ENCODE peak calls at places on chromosomes 7 and 10, in six cellular contexts. X, M, C, T, Z and H are unnamed samples.

GRCh38 chr10:120794390-120794789 is 56.8 kb upstream of the WDR11 start:
- DNase-seq in C (no peak), T (no peak), Z (no peak), X (no peak), M (no peak), H (no peak)

GRCh38 chr7:159143780-159144755 is 599 bp downstream of the VIPR2 start:
- DNase-seq in Z (no peak), T (no peak), C (no peak), M (no peak), X (no peak), H (no peak)

GRCh38 chr7:45873355-45873754 is 473 bp upstream of the CCDC201 start:
- DNase-seq in C (no peak), M (no peak), T (no peak), Z (no peak), X (no peak), H (no peak)

GRCh38 chr7:155323001-155323638 is 25.4 kb downstream of the INSIG1 start:
- DNase-seq in Z (no peak), C (no peak), X (peak; percentile 36), T (no peak), M (no peak), H (no peak)

GRCh38 chr7:124688991-124689390 is 76.6 kb downstream of the GPR37 start:
- DNase-seq in T (no peak), M (no peak), X (no peak), Z (no peak), C (no peak), H (no peak)

GRCh38 chr7:27917774-27918314 is 177.9 kb downstream of the TAX1BP1 start:
- DNase-seq in C (peak; percentile 19), Z (peak; percentile 74), M (no peak), X (no peak), T (no peak), H (peak; percentile 69)

GRCh38 chr7:109259151-109259550 is 689.5 kb downstream of the DNAJB9 start:
- DNase-seq in C (no peak), X (peak; percentile 10), M (no peak), T (no peak), Z (no peak), H (no peak)

GRCh38 chr10:82164333-82164732 is 289.3 kb downstream of the NRG3 start:
- DNase-seq in T (no peak), X (no peak), C (no peak), Z (no peak), M (no peak), H (no peak)

GRCh38 chr7:33040803-33041516 is 21.6 kb downstream of the NT5C3A start:
- DNase-seq in C (no peak), Z (peak; percentile 13), T (peak; percentile 89), M (peak; percentile 68), X (peak; percentile 42), H (peak; percentile 68)

GRCh38 chr7:81036871-81037270 is 118.0 kb upstream of the SEMA3C start:
- DNase-seq in X (no peak), T (no peak), C (no peak), Z (no peak), M (no peak), H (no peak)

GRCh38 chr7:26011039-26011696 is 140.8 kb upstream of the NFE2L3 start:
- DNase-seq in C (no peak), Z (no peak), T (peak; percentile 25), M (no peak), X (no peak), H (no peak)

GRCh38 chr10:29130190-29130673 is 158.6 kb upstream of the LYZL1 start:
- DNase-seq in C (peak; percentile 80), X (peak; percentile 1), M (peak; percentile 29), Z (peak; percentile 31), T (no peak), H (peak; percentile 29)

GRCh38 chr10:70656489-70656888 is 15.8 kb upstream of the ADAMTS14 start:
- DNase-seq in C (no peak), T (peak; percentile 56), M (peak; percentile 82), Z (peak; percentile 6), X (peak; percentile 91), H (no peak)

GRCh38 chr10:124949543-124949942 is 7.6 kb downstream of the ZRANB1 start:
- DNase-seq in X (no peak), T (no peak), C (peak; percentile 9), M (no peak), Z (no peak), H (no peak)

GRCh38 chr10:117162093-117163021 is 24.3 kb upstream of the VAX1 start:
- DNase-seq in C (no peak), Z (no peak), X (no peak), T (no peak), M (no peak), H (no peak)

GRCh38 chr7:138891446-138891810 is 89.8 kb downstream of the KIAA1549 start:
- DNase-seq in Z (no peak), M (no peak), C (no peak), X (no peak), T (no peak), H (no peak)

DNA sequence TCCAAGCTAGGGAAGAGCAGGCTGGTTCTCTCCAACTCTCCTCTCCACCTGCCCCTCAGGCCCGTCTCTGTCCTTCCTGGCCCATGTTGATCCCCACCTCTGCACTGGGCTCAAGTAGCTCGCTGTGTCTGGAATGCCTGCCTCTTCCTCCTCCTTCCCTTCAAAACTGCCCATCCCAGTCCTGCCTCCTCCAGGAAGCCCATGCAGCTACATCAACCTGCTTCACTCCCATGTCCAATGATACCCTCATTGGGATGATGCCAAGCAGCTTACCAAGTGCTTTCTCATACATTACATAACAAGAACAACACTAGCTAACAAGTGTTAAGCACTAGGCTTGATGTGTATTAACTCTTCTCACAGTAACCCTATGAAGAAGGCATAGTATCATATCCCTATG is 8.2 kb downstream of the ASB10 start:
- DNase-seq in Z (no peak), C (no peak), T (no peak), X (no peak), M (no peak), H (no peak)
- TF ChIP-seq MYC in Z (no peak), C (no peak), T (no peak), X (no peak), M (no peak), H (no peak)

GRCh38 chr7:41029072-41029492 is 673.8 kb downstream of the INHBA start:
- DNase-seq in Z (no peak), X (no peak), M (peak; percentile 1), T (no peak), C (no peak), H (peak; percentile 62)
- TF ChIP-seq MYC in Z (no peak), X (no peak), M (no peak), T (no peak), C (no peak), H (no peak)

DNA sequence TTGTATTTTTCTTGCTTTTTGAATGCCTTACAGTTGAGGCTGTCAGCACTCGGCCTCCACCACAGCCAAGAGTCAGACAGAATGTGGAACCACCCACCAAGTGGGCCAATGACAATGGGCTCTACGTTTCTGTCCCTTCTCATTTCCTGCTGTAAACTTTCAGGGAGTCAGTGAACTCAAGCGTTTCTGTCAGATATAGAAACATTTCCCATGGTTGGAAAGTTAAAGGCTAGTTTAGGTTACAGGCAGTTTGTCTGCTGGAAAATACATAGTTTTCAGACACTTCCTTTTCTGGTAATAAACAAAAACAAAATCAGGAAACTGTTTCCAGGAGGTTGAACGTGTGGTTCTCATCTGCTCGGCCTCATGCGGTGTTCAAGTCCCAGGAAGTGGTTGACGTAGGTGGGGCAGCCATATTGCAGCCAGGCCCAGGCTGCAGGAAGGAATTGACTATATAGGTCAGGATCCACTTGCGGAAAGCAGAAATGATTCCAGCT is 245.1 kb downstream of the CAMK1D start:
- DNase-seq in X (no peak), C (no peak), T (no peak), Z (no peak), M (no peak), H (no peak)
- TF ChIP-seq MYC in X (no peak), C (no peak), T (no peak), Z (no peak), M (no peak), H (no peak)

GRCh38 chr7:21617916-21618390 is 75.1 kb downstream of the DNAH11 start:
- DNase-seq in C (peak; percentile 79), X (no peak), M (no peak), T (no peak), Z (peak; percentile 30), H (peak; percentile 69)
- TF ChIP-seq MYC in C (no peak), X (no peak), M (no peak), T (no peak), Z (no peak), H (peak; percentile 30)

DNA sequence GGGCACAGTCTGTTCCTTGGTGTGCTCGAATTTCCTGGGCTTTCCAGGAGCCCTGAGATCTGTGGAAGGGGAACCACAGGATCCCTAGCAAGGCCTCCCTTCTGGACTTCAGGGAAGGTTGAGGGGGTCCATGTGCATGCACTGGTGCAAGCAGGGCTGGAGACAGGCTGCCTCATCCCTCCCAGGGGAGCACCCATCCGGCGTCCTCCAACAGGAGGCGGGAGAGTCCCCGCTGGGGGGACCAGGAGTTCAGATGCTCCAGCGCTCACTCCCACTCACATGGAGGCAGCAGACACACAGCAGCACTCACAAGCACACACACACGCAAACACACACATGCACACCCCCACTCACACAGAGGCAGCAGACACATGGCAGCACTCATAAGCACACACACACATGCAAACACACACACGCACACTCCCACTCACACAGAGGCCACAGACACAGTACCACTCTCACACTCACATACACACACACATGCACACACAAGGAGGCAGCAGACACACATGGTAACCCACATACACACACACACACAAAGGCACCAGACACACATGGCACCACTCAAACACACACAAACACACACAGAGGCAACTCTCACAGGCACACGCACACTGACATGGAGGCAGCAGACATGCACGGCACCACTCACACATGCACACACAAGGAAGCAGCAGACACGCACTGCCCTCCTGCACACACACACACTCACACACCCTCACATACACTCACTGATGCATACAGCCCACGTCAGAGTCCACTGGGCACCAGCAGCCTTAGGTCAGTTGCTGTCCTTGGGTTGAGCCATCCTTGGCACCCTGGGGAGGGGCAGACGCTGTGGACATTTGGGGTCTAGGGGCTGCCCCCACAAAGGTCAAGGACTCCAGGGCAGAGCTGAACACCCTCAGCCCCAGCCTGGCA is 247.0 kb upstream of the PPP2R2D start:
- DNase-seq in T (no peak), C (no peak), Z (no peak), M (no peak), X (no peak), H (no peak)
- TF ChIP-seq MYC in T (no peak), C (no peak), Z (no peak), M (no peak), X (no peak), H (no peak)

GRCh38 chr10:127945335-127945734 is 38.4 kb downstream of the PTPRE start:
- DNase-seq in Z (peak; percentile 94), C (no peak), X (peak; percentile 93), M (no peak), T (no peak), H (no peak)
- TF ChIP-seq MYC in Z (no peak), C (no peak), X (no peak), M (no peak), T (no peak), H (no peak)

DNA sequence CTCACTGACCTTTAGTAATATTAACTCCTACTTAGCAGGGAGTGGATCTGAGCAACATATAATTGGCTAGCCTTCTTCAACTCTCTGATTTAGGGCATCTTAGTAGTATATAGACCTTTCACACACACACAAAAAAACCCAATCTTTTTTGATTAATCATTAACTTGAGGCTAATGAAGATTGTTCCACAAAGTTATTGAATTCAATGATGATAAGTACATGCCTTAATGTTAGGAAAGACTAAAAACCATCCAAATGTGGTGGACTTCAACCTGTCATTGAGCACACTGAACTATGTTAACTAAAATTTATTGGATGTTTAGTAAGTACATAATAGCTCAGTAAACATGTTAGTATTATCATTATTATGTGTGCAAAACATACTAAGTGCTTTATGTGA is 179.4 kb upstream of the SLC25A13 start:
- DNase-seq in X (no peak), M (no peak), T (no peak), C (no peak), Z (no peak), H (no peak)
- TF ChIP-seq MYC in X (no peak), M (no peak), T (no peak), C (no peak), Z (no peak), H (no peak)